ENCODE peak calls at places on chromosomes 6 and 20, in seven cellular contexts. F is iPS-NIHi11; H is adrenal gland; G is activated gamma-delta T cell treated with anti-CD3 and anti-CD28 coated beads, Interleukin-2, amount 50 U/mL, for 16 hours; D is activated CD4-positive, alpha-beta T cell treated with anti-CD3 and anti-CD28 coated beads, Interleukin-2, amount 10 ng/mL, durations not matched to agents 7 days and 5 days; S is NCI-H2081; X is bronchial epithelial cell. V is an unnamed sample.

GRCh38 chr20:4891364-4891763 is 109.9 kb downstream of the SLC23A2 start:
- DNase-seq in F (no peak), H (no peak), G (no peak), D (no peak), S (no peak), X (no peak), V (no peak)

GRCh38 chr6:166757226-166758135 is 130.4 kb upstream of the RPS6KA2 start:
- DNase-seq in F (no peak), H (no peak), G (no peak), D (no peak), S (no peak), X (peak; percentile 71), V (peak; percentile 62)

GRCh38 chr6:34709386-34709785 is 12.8 kb upstream of the ILRUN start:
- DNase-seq in F (no peak), H (peak; percentile 96), G (no peak), D (no peak), S (no peak), X (no peak), V (peak; percentile 18)

GRCh38 chr6:107663308-107663707 is 160.8 kb downstream of the SCML4 start:
- DNase-seq in F (no peak), H (no peak), G (no peak), D (no peak), S (no peak), X (no peak), V (no peak)

GRCh38 chr6:127762284-127762683 is 138.6 kb downstream of the THEMIS start:
- DNase-seq in F (no peak), H (no peak), G (no peak), D (no peak), S (no peak), X (no peak), V (no peak)

GRCh38 chr6:25179051-25179778 is 100.0 kb upstream of the CARMIL1 start:
- DNase-seq in F (no peak), H (no peak), G (no peak), D (no peak), S (no peak), X (no peak), V (no peak)

GRCh38 chr6:130697661-130698535 is 129.3 kb upstream of the SMLR1 start:
- DNase-seq in F (peak; percentile 58), H (peak; percentile 27), G (peak; percentile 31), D (peak; percentile 80), S (peak; percentile 1), X (peak; percentile 41), V (no peak)

GRCh38 chr20:2403291-2404052 is 22.8 kb downstream of the TGM6 start:
- DNase-seq in F (no peak), H (no peak), G (no peak), D (no peak), S (no peak), X (no peak), V (no peak)

GRCh38 chr6:168182908-168183612 is 104.0 kb upstream of the FRMD1 start:
- DNase-seq in F (no peak), H (no peak), G (no peak), D (no peak), S (no peak), X (no peak), V (no peak)

GRCh38 chr20:45343867-45344721 is 4.1 kb downstream of the SDC4 start:
- DNase-seq in F (no peak), H (peak; percentile 92), G (no peak), D (no peak), S (no peak), X (peak; percentile 94), V (no peak)

GRCh38 chr20:62907377-62908317 is 18.7 kb downstream of the DIDO1 start:
- DNase-seq in F (peak; percentile 72), H (no peak), G (no peak), D (peak; percentile 32), S (no peak), X (no peak), V (no peak)

GRCh38 chr6:142945446-142946180 is 637 bp upstream of the HIVEP2 start:
- DNase-seq in F (peak; percentile 55), H (peak; percentile 67), G (peak; percentile 44), D (peak; percentile 51), S (peak; percentile 31), X (peak; percentile 34), V (peak; percentile 57)

GRCh38 chr20:52484438-52484837 is 292.9 kb upstream of the ZFP64 start:
- DNase-seq in F (no peak), H (no peak), G (no peak), D (no peak), S (no peak), X (peak; percentile 84), V (no peak)

GRCh38 chr20:63846128-63846771 is 15.0 kb upstream of the ABHD16B start:
- DNase-seq in F (peak; percentile 81), H (peak; percentile 88), G (no peak), D (no peak), S (no peak), X (no peak), V (peak; percentile 32)

GRCh38 chr20:4606046-4606445 is 115.7 kb upstream of the PRND start:
- DNase-seq in F (no peak), H (no peak), G (no peak), D (no peak), S (no peak), X (no peak), V (no peak)

GRCh38 chr20:59183751-59184150 is 20.1 kb downstream of the ZNF831 start:
- DNase-seq in F (no peak), H (no peak), G (no peak), D (no peak), S (no peak), X (no peak), V (no peak)

GRCh38 chr20:34709044-34709835 is 5.1 kb downstream of the TP53INP2 start:
- DNase-seq in F (peak; percentile 90), H (peak; percentile 80), G (peak; percentile 71), D (peak; percentile 77), S (peak; percentile 64), X (peak; percentile 55), V (peak; percentile 77)

GRCh38 chr6:42820509-42821340 is 38.9 kb downstream of the BICRAL start:
- DNase-seq in F (peak; percentile 39), H (no peak), G (no peak), D (no peak), S (no peak), X (no peak), V (no peak)

GRCh38 chr6:106163446-106163965 is 77.4 kb downstream of the PRDM1 start:
- DNase-seq in F (peak; percentile 54), H (peak; percentile 62), G (no peak), D (peak; percentile 57), S (no peak), X (no peak), V (no peak)

GRCh38 chr20:3679749-3680700 is 1.8 kb downstream of the ADAM33 start:
- DNase-seq in F (no peak), H (no peak), G (no peak), D (no peak), S (no peak), X (no peak), V (no peak)

GRCh38 chr6:154615483-154616025 is 105.1 kb upstream of the CNKSR3 start:
- DNase-seq in F (peak; percentile 60), H (peak; percentile 48), G (no peak), D (no peak), S (peak; percentile 84), X (peak; percentile 58), V (peak; percentile 55)

GRCh38 chr6:88472731-88473130 is 306.6 kb upstream of the CNR1 start:
- DNase-seq in F (no peak), H (no peak), G (no peak), D (no peak), S (no peak), X (no peak), V (no peak)

GRCh38 chr6:12366732-12367131 is 76.6 kb downstream of the EDN1 start:
- DNase-seq in F (no peak), H (no peak), G (no peak), D (no peak), S (no peak), X (no peak), V (no peak)

GRCh38 chr6:37705239-37706051 is 7.8 kb upstream of the MDGA1 start:
- DNase-seq in F (peak; percentile 93), H (peak; percentile 87), G (peak; percentile 73), D (peak; percentile 41), S (no peak), X (peak; percentile 52), V (peak; percentile 92)

GRCh38 chr6:125732398-125732797 is 17.0 kb upstream of the HEY2 start:
- DNase-seq in F (no peak), H (no peak), G (no peak), D (no peak), S (no peak), X (no peak), V (no peak)

GRCh38 chr20:40562031-40562430 is 127.0 kb downstream of the MAFB start:
- DNase-seq in F (peak; percentile 13), H (peak; percentile 44), G (no peak), D (no peak), S (no peak), X (peak; percentile 39), V (no peak)

GRCh38 chr6:83708970-83709747 is at the start of gene SNAP91:
- DNase-seq in F (peak; percentile 79), H (no peak), G (no peak), D (no peak), S (peak; percentile 75), X (no peak), V (peak; percentile 65)

GRCh38 chr6:37381579-37381978 is 27.8 kb downstream of the RNF8 start:
- DNase-seq in F (peak; percentile 70), H (peak; percentile 20), G (no peak), D (peak; percentile 54), S (peak; percentile 71), X (peak; percentile 88), V (peak; percentile 76)

GRCh38 chr6:2684059-2684749 is 66.5 kb downstream of the MYLK4 start:
- DNase-seq in F (no peak), H (no peak), G (no peak), D (no peak), S (no peak), X (peak; percentile 83), V (no peak)

GRCh38 chr20:38109657-38110524 is 55.2 kb downstream of the TGM2 start:
- DNase-seq in F (no peak), H (peak; percentile 84), G (no peak), D (peak; percentile 3), S (no peak), X (peak; percentile 87), V (no peak)

GRCh38 chr6:167678102-167679101 is 148.3 kb upstream of the AFDN start:
- DNase-seq in F (peak; percentile 65), H (no peak), G (no peak), D (no peak), S (no peak), X (no peak), V (no peak)

GRCh38 chr6:13484138-13484708 is 3.2 kb downstream of the GFOD1 start:
- DNase-seq in F (no peak), H (no peak), G (no peak), D (no peak), S (no peak), X (no peak), V (no peak)

V was measured in NCI-H2227 treated with DMSO at 0.1 percent for 48 hours.